ENCODE peak calls at places on chromosomes 11 and 22, in seven cellular contexts. R is neural crest cell; E is NCI-H1092; N is stimulated activated CD8-positive, alpha-beta memory T cell treated with anti-CD3 and anti-CD28 coated beads, Interleukin-7, amount 100 ng/mL, for 1 hour; S is RWPE1; O is foreskin fibroblast; F is C1 segment of cervical spinal cord. D is an unnamed sample.
A peak's percentile ranks its signal among the peaks of the same experiment; 100 is the strongest.

GRCh38 chr11:79182794-79183193 is 258.0 kb downstream of the TENM4 start:
- DNase-seq in R (no peak), E (no peak), N (no peak), S (no peak), O (peak; percentile 88), F (no peak), D (no peak)

GRCh38 chr11:68560216-68560615 is 99.7 kb downstream of the PPP6R3 start:
- DNase-seq in R (no peak), E (no peak), N (no peak), S (no peak), O (no peak), F (no peak), D (no peak)

GRCh38 chr11:67264886-67265632 is 1.2 kb upstream of the GRK2 start:
- DNase-seq in R (no peak), E (no peak), N (no peak), S (peak; percentile 66), O (no peak), F (no peak), D (no peak)

GRCh38 chr22:30325065-30325720 is 1.5 kb downstream of the TBC1D10A start:
- DNase-seq in R (no peak), E (no peak), N (no peak), S (peak; percentile 77), O (peak; percentile 88), F (no peak), D (no peak)

GRCh38 chr11:18791175-18792065 is at the start of gene PTPN5:
- DNase-seq in R (peak; percentile 19), E (no peak), N (no peak), S (no peak), O (peak; percentile 36), F (no peak), D (peak; percentile 25)

GRCh38 chr11:109208116-109208515 is 213.9 kb upstream of the C11orf87 start:
- DNase-seq in R (no peak), E (no peak), N (no peak), S (no peak), O (no peak), F (peak; percentile 19), D (no peak)

GRCh38 chr11:41206388-41206787 is 253.1 kb downstream of the LRRC4C start:
- DNase-seq in R (no peak), E (no peak), N (no peak), S (no peak), O (no peak), F (no peak), D (no peak)

GRCh38 chr22:31814942-31815341 is 61.1 kb downstream of the DEPDC5 start:
- DNase-seq in R (no peak), E (no peak), N (no peak), S (no peak), O (no peak), F (no peak), D (no peak)

GRCh38 chr11:70169136-70169535 is 34.0 kb upstream of the FADD start:
- DNase-seq in R (no peak), E (no peak), N (no peak), S (no peak), O (no peak), F (no peak), D (no peak)

GRCh38 chr22:48592931-48593330 is 1234.7 kb downstream of the BRD1 start:
- DNase-seq in R (no peak), E (no peak), N (no peak), S (no peak), O (no peak), F (no peak), D (no peak)

GRCh38 chr22:32950366-32950765 is 107.8 kb downstream of the SYN3 start:
- DNase-seq in R (no peak), E (no peak), N (no peak), S (no peak), O (no peak), F (no peak), D (no peak)